ENCODE peak calls at places on chromosomes 6 and 20, in ten cellular contexts. N is heart right ventricle, S is adrenal gland, Q is upper lobe of right lung, Y is PC-3, X is trophoblast cell, W is body of pancreas, P is lower lobe of right lung, A is uterus, T is GM12878. C is an unnamed sample.
A peak's percentile ranks its signal among the peaks of the same experiment; 100 is the strongest.

GRCh38 chr6:32609731-32610640 is 20.3 kb upstream of the HLA-DRB1 start:
- DNase-seq in N (peak; percentile 12), S (peak; percentile 46), Q (no peak), Y (peak; percentile 98), X (peak; percentile 97), W (peak; percentile 32), P (no peak), A (peak; percentile 38), T (peak; percentile 100), C (no peak)

GRCh38 chr20:36093025-36093803 is 61.3 kb upstream of the EPB41L1 start:
- DNase-seq in N (peak; percentile 51), S (peak; percentile 50), Q (peak; percentile 90), Y (peak; percentile 52), X (peak; percentile 26), W (peak; percentile 76), P (peak; percentile 90), A (peak; percentile 34), T (no peak), C (peak; percentile 85)

GRCh38 chr6:2614842-2615241 is 135.9 kb downstream of the MYLK4 start:
- DNase-seq in N (no peak), S (no peak), Q (no peak), Y (no peak), X (no peak), W (no peak), P (no peak), A (no peak), T (no peak), C (no peak)

GRCh38 chr6:142695016-142695415 is 250.0 kb downstream of the HIVEP2 start:
- DNase-seq in N (peak; percentile 18), S (no peak), Q (no peak), Y (no peak), X (no peak), W (no peak), P (no peak), A (peak; percentile 46), T (no peak), C (no peak)

GRCh38 chr6:94215614-94216013 is 796.3 kb upstream of the EPHA7 start:
- DNase-seq in N (no peak), S (no peak), Q (no peak), Y (no peak), X (no peak), W (no peak), P (no peak), A (no peak), T (no peak), C (no peak)

GRCh38 chr6:169957351-169957963 is 206.0 kb downstream of the ERMARD start:
- DNase-seq in N (peak; percentile 10), S (no peak), Q (peak; percentile 53), Y (no peak), X (no peak), W (no peak), P (no peak), A (no peak), T (no peak), C (no peak)

GRCh38 chr6:18990313-18990978 is 603.3 kb downstream of the RNF144B start:
- DNase-seq in N (peak; percentile 72), S (peak; percentile 77), Q (peak; percentile 86), Y (peak; percentile 73), X (peak; percentile 70), W (peak; percentile 76), P (peak; percentile 77), A (peak; percentile 50), T (no peak), C (peak; percentile 79)

GRCh38 chr6:69865126-69865525 is 1.2 kb upstream of the COL19A1 start:
- DNase-seq in N (no peak), S (no peak), Q (no peak), Y (peak; percentile 46), X (no peak), W (no peak), P (no peak), A (no peak), T (no peak), C (no peak)

GRCh38 chr6:34202329-34203201 is 34.1 kb upstream of the HMGA1 start:
- DNase-seq in N (no peak), S (no peak), Q (no peak), Y (no peak), X (no peak), W (no peak), P (no peak), A (no peak), T (no peak), C (no peak)

GRCh38 chr20:6767536-6768227 is at the start of gene BMP2:
- DNase-seq in N (peak; percentile 69), S (peak; percentile 26), Q (peak; percentile 82), Y (peak; percentile 28), X (peak; percentile 21), W (peak; percentile 68), P (peak; percentile 67), A (peak; percentile 53), T (no peak), C (peak; percentile 70)

GRCh38 chr6:150118642-150119041 is 24.2 kb upstream of the PPP1R14C start:
- DNase-seq in N (no peak), S (no peak), Q (no peak), Y (peak; percentile 6), X (no peak), W (no peak), P (no peak), A (no peak), T (no peak), C (no peak)

GRCh38 chr6:11938285-11938890 is 73.7 kb upstream of the HIVEP1 start:
- DNase-seq in N (no peak), S (no peak), Q (no peak), Y (no peak), X (peak; percentile 19), W (peak; percentile 33), P (no peak), A (no peak), T (no peak), C (peak; percentile 49)

DNA sequence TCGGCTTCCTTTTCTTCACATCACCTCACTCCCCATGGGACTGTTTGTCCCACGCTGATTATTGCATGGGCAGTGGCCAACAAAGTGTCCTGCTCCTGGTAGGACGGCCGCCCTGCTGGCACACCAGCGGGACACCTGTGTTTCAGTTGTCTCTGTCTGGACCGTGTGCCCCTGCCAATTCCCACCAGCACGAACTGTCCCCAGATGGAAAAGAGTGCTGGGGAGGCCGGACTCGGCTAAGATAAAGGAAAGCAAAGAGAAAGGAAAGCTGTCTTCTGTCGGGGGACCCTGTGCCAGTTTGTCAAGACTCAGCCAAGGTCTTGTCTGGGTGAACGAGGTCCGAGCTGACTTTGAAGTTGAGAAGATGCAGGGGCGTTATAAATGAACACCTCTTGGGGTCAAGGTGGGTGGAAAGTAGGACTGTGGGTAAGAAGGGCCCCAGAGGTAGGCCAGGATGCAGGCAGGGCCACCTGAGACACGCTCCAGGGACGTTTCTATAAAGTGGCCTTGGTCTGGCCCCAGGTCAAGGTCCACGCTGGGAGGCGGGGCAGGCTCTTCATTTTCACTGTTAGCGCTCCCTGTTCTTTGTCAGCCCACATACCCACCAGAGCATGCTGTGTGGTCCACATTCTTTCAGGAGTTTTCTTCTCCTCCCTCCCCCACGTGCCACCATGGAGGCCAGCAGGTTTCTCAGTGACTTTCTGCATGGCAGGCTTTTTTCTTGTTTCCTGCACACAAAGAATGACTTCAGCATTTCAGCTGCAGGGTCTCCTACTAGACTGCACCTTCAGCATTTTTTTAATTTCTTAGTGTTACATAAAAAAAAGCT is 57.2 kb downstream of the FAM50B start:
- DNase-seq in N (peak; percentile 52), S (no peak), Q (no peak), Y (no peak), X (peak; percentile 64), W (peak; percentile 86), P (no peak), A (no peak), T (no peak), C (peak; percentile 44)
- H3K4me3 ChIP-seq in N (no peak overlapping the region), S (no peak overlapping the region), Q (no peak overlapping the region), Y (no peak overlapping the region), X (no peak overlapping the region), W (no peak overlapping the region), P (no peak overlapping the region), A (no peak overlapping the region), T (no peak overlapping the region), C (no peak overlapping the region)

GRCh38 chr6:137878070-137878809 is 11.2 kb downstream of the TNFAIP3 start:
- DNase-seq in N (no peak), S (no peak), Q (no peak), Y (no peak), X (peak; percentile 30), W (no peak), P (no peak), A (no peak), T (no peak), C (no peak)
- H3K36me3 ChIP-seq in N (peaks cover 62% of the 10 kb centered on the region), S (no peaks in the 10 kb centered on the region), Q (peaks cover 85% of the 10 kb centered on the region), Y (peaks cover 36% of the 10 kb centered on the region), X (peaks cover 40% of the 10 kb centered on the region), W (peaks cover 47% of the 10 kb centered on the region), P (peaks cover 87% of the 10 kb centered on the region), A (no peaks in the 10 kb centered on the region), T (peaks cover 50% of the 10 kb centered on the region), C (peaks cover 27% of the 10 kb centered on the region)

GRCh38 chr20:1618954-1619550 is 757 bp downstream of the SIRPB1 start:
- DNase-seq in N (no peak), S (no peak), Q (no peak), Y (peak; percentile 1), X (peak; percentile 0), W (no peak), P (no peak), A (no peak), T (no peak), C (no peak)
- H3K4me3 ChIP-seq in N (peak overlapping the region; percentile 33), S (no peak overlapping the region), Q (peak overlapping the region; percentile 9), Y (no peak overlapping the region), X (peak overlapping the region; percentile 18), W (no peak overlapping the region), P (peak overlapping the region; percentile 38), A (no peak overlapping the region), T (no peak overlapping the region), C (no peak overlapping the region)

GRCh38 chr20:58668901-58669286 is 17.8 kb downstream of the STX16 start:
- DNase-seq in N (no peak), S (no peak), Q (no peak), Y (no peak), X (peak; percentile 25), W (no peak), P (no peak), A (no peak), T (no peak), C (no peak)

GRCh38 chr20:58670659-58671058 is 19.6 kb downstream of the STX16 start:
- DNase-seq in N (no peak), S (no peak), Q (no peak), Y (no peak), X (no peak), W (no peak), P (no peak), A (no peak), T (no peak), C (no peak)

GRCh38 chr20:58669287-58670006 is 18.4 kb downstream of the STX16 start:
- DNase-seq in N (no peak), S (no peak), Q (peak; percentile 67), Y (no peak), X (no peak), W (no peak), P (no peak), A (no peak), T (peak; percentile 32), C (no peak)

GRCh38 chr20:58667975-58668374 is 16.9 kb downstream of the STX16 start:
- DNase-seq in N (no peak), S (no peak), Q (no peak), Y (no peak), X (peak; percentile 34), W (no peak), P (no peak), A (no peak), T (no peak), C (no peak)

DNA sequence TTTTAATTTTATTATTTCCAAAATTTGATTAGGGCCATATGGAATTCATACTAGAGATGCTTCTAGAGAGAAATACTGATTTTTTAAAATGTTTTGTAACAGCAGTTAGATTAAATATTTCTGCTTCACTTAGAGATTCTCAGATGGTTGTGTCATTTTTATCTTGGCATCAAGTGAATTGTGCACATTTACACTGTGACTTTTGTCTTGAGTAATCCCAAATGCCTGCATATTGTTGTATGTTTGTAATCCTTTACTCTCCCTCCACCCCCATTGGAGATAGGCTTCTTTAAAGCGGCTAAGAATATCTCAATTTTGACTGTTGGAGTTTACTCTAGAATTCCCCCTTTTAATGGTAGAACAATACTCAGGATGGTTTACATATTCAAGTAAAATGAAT is 19.0 kb downstream of the STX16 start:
- DNase-seq in N (no peak), S (no peak), Q (no peak), Y (no peak), X (peak; percentile 92), W (no peak), P (no peak), A (no peak), T (no peak), C (no peak)
- H3K36me3 ChIP-seq in N (peaks cover 39% of the 10 kb centered on the region), S (no peaks in the 10 kb centered on the region), Q (peaks cover 71% of the 10 kb centered on the region), Y (peaks cover 69% of the 10 kb centered on the region), X (peaks cover 25% of the 10 kb centered on the region), W (peaks cover 8% of the 10 kb centered on the region), P (peaks cover 80% of the 10 kb centered on the region), A (no peaks in the 10 kb centered on the region), T (peaks cover 17% of the 10 kb centered on the region), C (peaks cover 8% of the 10 kb centered on the region)

C was measured in mucosa of descending colon.